ENCODE peak calls at places on chromosomes 2 and 18, in four cellular contexts. V is WTC11, R is sigmoid colon, U is lower lobe of right lung. W is an unnamed sample.

GRCh38 chr2:128301501-128301966 is 17.1 kb downstream of the HS6ST1 start:
- DNase-seq in V (no peak), R (peak), U (no peak), W (no peak)

GRCh38 chr2:47905454-47906260 is 641 bp downstream of the FBXO11 start:
- DNase-seq in V (peak), R (peak), U (peak), W (no peak)

GRCh38 chr2:108945969-108946368 is 43.1 kb downstream of the EDAR start:
- DNase-seq in V (no peak), R (no peak), U (no peak), W (no peak)

GRCh38 chr2:202251494-202251893 is 13.1 kb upstream of the SUMO1 start:
- DNase-seq in V (no peak), R (no peak), U (no peak), W (no peak)

GRCh38 chr18:35938562-35938961 is 33.9 kb upstream of the RMP24 start:
- DNase-seq in V (no peak), R (no peak), U (no peak), W (no peak)

GRCh38 chr2:7835693-7836680 is 845.9 kb upstream of the ID2 start:
- DNase-seq in V (no peak), R (no peak), U (no peak), W (no peak)

GRCh38 chr2:10083692-10084566 is 3.7 kb upstream of the CYS1 start:
- DNase-seq in V (no peak), R (no peak), U (no peak), W (no peak)

GRCh38 chr2:179302764-179303561 is 38.3 kb upstream of the SESTD1 start:
- DNase-seq in V (no peak), R (no peak), U (no peak), W (no peak)

GRCh38 chr2:168948621-168949212 is 47.6 kb downstream of the G6PC2 start:
- DNase-seq in V (no peak), R (no peak), U (no peak), W (no peak)

GRCh38 chr18:12038082-12038660 is 55.5 kb upstream of the ANKRD62 start:
- DNase-seq in V (peak), R (peak), U (no peak), W (no peak)

GRCh38 chr2:230879891-230880290 is 15.1 kb downstream of the ITM2C start:
- DNase-seq in V (no peak), R (no peak), U (no peak), W (no peak)

GRCh38 chr18:33579147-33579867 is 1.3 kb downstream of the ASXL3 start:
- DNase-seq in V (no peak), R (no peak), U (no peak), W (no peak)

GRCh38 chr2:216618785-216619184 is 14.4 kb upstream of the IGFBP2 start:
- DNase-seq in V (no peak), R (no peak), U (no peak), W (no peak)

GRCh38 chr2:154849482-154849881 is 151.0 kb downstream of the KCNJ3 start:
- DNase-seq in V (no peak), R (no peak), U (no peak), W (no peak)

GRCh38 chr2:207256026-207256425 is 90.3 kb upstream of the KLF7 start:
- DNase-seq in V (no peak), R (no peak), U (no peak), W (no peak)

GRCh38 chr2:23512778-23513177 is 127.8 kb downstream of the KLHL29 start:
- DNase-seq in V (no peak), R (no peak), U (no peak), W (no peak)

GRCh38 chr2:20494246-20494645 is 47.4 kb downstream of the RHOB start:
- DNase-seq in V (no peak), R (no peak), U (no peak), W (no peak)

GRCh38 chr2:182649316-182649715 is 66.7 kb upstream of the DNAJC10 start:
- DNase-seq in V (peak), R (no peak), U (no peak), W (no peak)

GRCh38 chr2:10721344-10722251 is at the start of gene ATP6V1C2:
- DNase-seq in V (peak), R (no peak), U (peak), W (no peak)

GRCh38 chr2:45068643-45069140 is 59.4 kb upstream of the SIX2 start:
- DNase-seq in V (no peak), R (no peak), U (no peak), W (no peak)

GRCh38 chr2:10332402-10333246 is 29.9 kb downstream of the HPCAL1 start:
- DNase-seq in V (no peak), R (no peak), U (peak), W (peak)

GRCh38 chr2:127674241-127675209 is 805 bp downstream of the LIMS2 start:
- DNase-seq in V (no peak), R (peak), U (no peak), W (no peak)

GRCh38 chr2:159168707-159169106 is 117.8 kb downstream of the WDSUB1 start:
- DNase-seq in V (no peak), R (no peak), U (no peak), W (no peak)

GRCh38 chr2:44768438-44769236 is 172.9 kb upstream of the SIX3 start:
- DNase-seq in V (peak), R (no peak), U (no peak), W (no peak)

GRCh38 chr2:66576381-66577330 is 141.7 kb downstream of the MEIS1 start:
- DNase-seq in V (peak), R (peak), U (no peak), W (no peak)

GRCh38 chr18:59085797-59086196 is 53.9 kb upstream of the SEC11C start:
- DNase-seq in V (no peak), R (no peak), U (no peak), W (no peak)

GRCh38 chr2:226888971-226889370 is 53.1 kb downstream of the RHBDD1 start:
- DNase-seq in V (no peak), R (no peak), U (no peak), W (no peak)

GRCh38 chr2:58063641-58064040 is 17.0 kb downstream of the VRK2 start:
- DNase-seq in V (no peak), R (no peak), U (no peak), W (no peak)

GRCh38 chr18:36744261-36744876 is 84.4 kb downstream of the TPGS2 start:
- DNase-seq in V (no peak), R (no peak), U (no peak), W (no peak)

GRCh38 chr2:100640329-100641114 is 77.7 kb downstream of the PDCL3 start:
- DNase-seq in V (no peak), R (no peak), U (no peak), W (no peak)

GRCh38 chr2:28801726-28802125 is 8.9 kb upstream of the SPDYA start:
- DNase-seq in V (no peak), R (no peak), U (no peak), W (no peak)

GRCh38 chr18:23337599-23338444 is 115.3 kb upstream of the RIOK3 start:
- DNase-seq in V (no peak), R (no peak), U (no peak), W (no peak)
- TF ChIP-seq CTCF in V (no peak), R (no peak), U (no peak), W (peak)

DNA sequence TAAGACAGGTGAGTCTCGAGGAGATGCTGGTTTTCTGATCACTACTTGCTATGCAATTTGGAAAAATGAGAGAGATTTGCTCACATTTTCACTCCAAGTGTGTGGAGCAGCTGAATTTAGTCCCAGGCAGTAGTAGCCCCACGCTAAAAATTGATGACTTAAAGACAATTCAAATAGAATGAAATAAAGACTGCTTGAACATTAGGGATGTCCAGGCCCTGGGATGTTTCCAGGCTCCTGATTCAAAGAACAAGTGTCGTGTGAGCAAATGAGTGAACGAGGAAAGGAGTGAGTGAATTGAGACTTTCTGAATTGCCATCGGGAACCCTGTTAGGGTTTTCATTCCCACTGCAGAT is 37.3 kb upstream of the MRPL19 start:
- DNase-seq in V (no peak), R (no peak), U (no peak), W (no peak)
- TF ChIP-seq CTCF in V (no peak), R (no peak), U (no peak), W (peak)

GRCh38 chr2:152718047-152718908 is at the start of gene ARL6IP6:
- DNase-seq in V (peak), R (peak), U (peak), W (peak)

GRCh38 chr2:152716805-152717241 is 438 bp downstream of the PRPF40A start:
- DNase-seq in V (peak), R (no peak), U (no peak), W (no peak)

GRCh38 chr2:152715112-152715511 is 2.1 kb downstream of the PRPF40A start:
- DNase-seq in V (no peak), R (no peak), U (no peak), W (no peak)

GRCh38 chr2:152717242-152718046 is at the start of gene PRPF40A:
- DNase-seq in V (peak), R (peak), U (peak), W (peak)

DNA sequence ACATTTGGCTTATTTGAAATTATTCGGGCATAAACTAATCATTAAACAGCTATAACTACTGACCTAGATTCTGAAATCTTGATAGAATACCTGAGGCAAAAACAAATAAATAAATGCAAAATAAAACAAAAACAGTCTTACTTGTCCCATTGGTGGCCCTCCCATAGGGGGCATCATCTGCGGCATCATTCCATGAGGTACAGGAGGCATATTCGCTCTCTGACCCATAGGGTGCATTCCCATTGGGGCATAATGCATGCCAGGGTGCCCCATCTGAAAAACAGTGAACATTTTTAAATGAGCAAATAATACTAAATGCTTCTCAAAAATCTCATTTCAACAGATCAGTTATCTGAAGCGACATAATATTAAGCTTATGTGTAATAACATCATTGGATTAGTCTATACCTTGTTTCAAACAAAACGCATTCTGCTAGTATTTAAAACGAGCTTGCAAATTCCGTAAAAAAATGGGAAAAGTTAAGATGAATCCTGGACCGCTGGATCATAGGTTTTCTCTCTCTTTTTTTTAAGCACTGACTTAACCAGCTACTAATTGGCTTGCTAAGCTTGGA is 1.3 kb downstream of the PRPF40A start:
- DNase-seq in V (peak), R (no peak), U (no peak), W (no peak)
- TF ChIP-seq CTCF in V (peak), R (no peak), U (peak), W (peak)

GRCh38 chr2:12717191-12717987 is 653 bp downstream of the TRIB2 start:
- DNase-seq in V (peak), R (peak), U (peak), W (no peak)

GRCh38 chr2:12715258-12715865 is 1.4 kb upstream of the TRIB2 start:
- DNase-seq in V (no peak), R (no peak), U (no peak), W (no peak)

GRCh38 chr2:12717988-12718661 is 1.4 kb downstream of the TRIB2 start:
- DNase-seq in V (no peak), R (peak), U (no peak), W (no peak)

GRCh38 chr2:12715878-12716249 is 872 bp upstream of the TRIB2 start:
- DNase-seq in V (peak), R (peak), U (peak), W (no peak)

DNA sequence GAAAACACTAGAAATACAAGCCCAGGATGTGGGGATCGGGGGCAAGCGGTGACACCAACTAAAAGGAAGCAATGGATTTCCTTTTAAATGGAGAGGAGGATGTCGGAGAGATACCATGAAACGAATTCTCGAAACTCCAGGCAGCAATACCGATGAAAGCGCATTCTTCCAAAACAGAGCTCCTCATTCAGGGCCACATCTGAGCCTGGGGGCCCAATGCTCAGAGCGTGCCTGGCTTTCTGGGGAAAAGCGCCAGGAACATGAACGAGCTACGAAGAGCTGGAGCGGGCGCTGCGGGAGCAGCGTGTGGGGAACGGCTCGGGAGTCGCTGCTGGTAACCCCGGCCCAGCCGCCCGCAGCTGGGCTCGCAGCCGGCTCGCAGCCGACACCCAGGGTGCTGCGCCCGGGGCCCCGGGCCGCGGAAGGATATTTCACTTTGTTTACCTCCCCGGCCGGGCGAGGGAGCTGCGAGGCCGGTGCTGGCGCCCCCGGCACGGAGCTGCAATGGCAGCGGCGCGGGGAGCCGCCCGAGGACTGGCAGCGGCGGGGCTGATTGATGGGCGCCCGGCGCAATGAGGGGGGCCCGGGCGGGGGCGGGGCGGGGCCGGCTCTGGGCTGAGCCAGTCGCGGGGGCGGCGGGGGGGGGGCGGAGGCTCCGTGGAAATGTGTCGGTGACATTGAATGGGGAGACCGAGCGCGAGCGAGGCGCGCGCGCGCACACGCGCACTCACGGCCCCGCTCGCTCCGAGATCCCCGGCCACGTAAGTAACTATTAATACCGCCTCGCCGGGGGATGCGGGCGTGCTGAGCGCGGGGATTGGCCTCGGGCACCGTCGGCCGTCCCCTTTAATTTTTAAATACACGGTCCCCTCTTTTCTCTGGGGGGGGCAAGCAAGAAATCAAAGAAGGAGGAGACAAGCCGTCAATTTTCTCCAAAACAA is at the start of gene TRIB2:
- DNase-seq in V (peak), R (peak), U (peak), W (no peak)
- TF ChIP-seq CTCF in V (peak), R (no peak), U (no peak), W (peak)

GRCh38 chr18:48342588-48342987 is 66.6 kb downstream of the ZBTB7C start:
- DNase-seq in V (no peak), R (no peak), U (no peak), W (no peak)

GRCh38 chr18:48347756-48348326 is 61.3 kb downstream of the ZBTB7C start:
- DNase-seq in V (no peak), R (no peak), U (no peak), W (peak)

GRCh38 chr18:48342125-48342524 is 67.1 kb downstream of the ZBTB7C start:
- DNase-seq in V (no peak), R (no peak), U (no peak), W (peak)

GRCh38 chr18:48348739-48349138 is 60.4 kb downstream of the ZBTB7C start:
- DNase-seq in V (no peak), R (no peak), U (no peak), W (no peak)

GRCh38 chr18:48345596-48345995 is 63.6 kb downstream of the ZBTB7C start:
- DNase-seq in V (peak), R (peak), U (no peak), W (peak)
- TF ChIP-seq CTCF in V (no peak), R (no peak), U (peak), W (peak)

DNA sequence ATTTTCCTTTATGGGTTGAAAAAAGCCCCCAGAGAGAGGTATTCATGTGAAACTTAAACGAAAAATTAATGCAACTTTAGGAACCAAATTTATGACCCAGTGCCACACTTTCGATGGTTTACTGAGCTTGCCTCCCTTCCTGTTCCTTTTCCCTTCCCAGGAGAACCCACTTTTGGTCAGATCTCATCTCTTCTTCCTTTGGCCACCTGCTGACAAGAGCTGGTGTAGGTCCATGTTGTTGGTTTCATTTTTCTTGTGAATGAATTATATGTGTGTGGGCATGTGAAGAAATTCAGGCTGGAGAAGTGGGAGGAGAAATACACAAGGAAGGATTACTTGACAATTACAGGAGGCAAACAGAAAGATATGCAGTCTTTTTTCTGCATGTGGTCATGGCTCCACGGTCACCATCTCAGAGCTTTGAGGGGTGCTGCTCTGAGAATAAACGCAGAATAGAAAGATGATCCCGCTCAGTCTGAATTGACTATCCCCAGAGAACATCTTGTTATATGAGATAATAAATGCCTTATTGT is 111.3 kb upstream of the TCF4 start:
- DNase-seq in V (no peak), R (no peak), U (no peak), W (no peak)
- TF ChIP-seq CTCF in V (no peak), R (no peak), U (no peak), W (peak)

W was measured in chondrocyte.